ENCODE peak calls at places on chromosomes 16 and 17, in nine cellular contexts. Q is lung, B is psoas muscle, J is H1, X is tibial artery, K is left lung, H is mammary epithelial cell, A is IMR-90, S is body of pancreas. Y is an unnamed sample.

GRCh38 chr17:62101519-62101918 is 36.4 kb upstream of the MED13 start:
- DNase-seq in Q (no peak), B (no peak), J (no peak), X (no peak), K (no peak), H (no peak), A (no peak), S (no peak), Y (no peak)

GRCh38 chr17:17724307-17724921 is 43.2 kb downstream of the RAI1 start:
- DNase-seq in Q (no peak), B (peak; percentile 60), J (peak; percentile 81), X (no peak), K (no peak), H (no peak), A (peak; percentile 54), S (no peak), Y (no peak)

GRCh38 chr17:10119203-10120112 is 78.9 kb downstream of the GAS7 start:
- DNase-seq in Q (peak; percentile 79), B (no peak), J (no peak), X (peak; percentile 61), K (peak; percentile 77), H (peak; percentile 42), A (no peak), S (peak; percentile 70), Y (no peak)

GRCh38 chr17:20267459-20267842 is 199.9 kb downstream of the LGALS9B start:
- DNase-seq in Q (no peak), B (no peak), J (no peak), X (no peak), K (no peak), H (no peak), A (no peak), S (no peak), Y (no peak)

GRCh38 chr16:30145692-30146091 is 22.7 kb upstream of the MAPK3 start:
- DNase-seq in Q (no peak), B (no peak), J (no peak), X (no peak), K (no peak), H (no peak), A (no peak), S (no peak), Y (no peak)

GRCh38 chr17:15009087-15009486 is 256.0 kb downstream of the PMP22 start:
- DNase-seq in Q (no peak), B (no peak), J (no peak), X (no peak), K (no peak), H (no peak), A (no peak), S (no peak), Y (no peak)

GRCh38 chr16:30005341-30006094 is 5.3 kb downstream of the DOC2A start:
- DNase-seq in Q (no peak), B (peak; percentile 72), J (no peak), X (no peak), K (no peak), H (no peak), A (peak; percentile 31), S (peak; percentile 36), Y (no peak)

GRCh38 chr17:61583242-61583641 is 7.8 kb downstream of the NACA2 start:
- DNase-seq in Q (no peak), B (no peak), J (no peak), X (no peak), K (no peak), H (peak; percentile 55), A (peak; percentile 83), S (no peak), Y (no peak)

DNA sequence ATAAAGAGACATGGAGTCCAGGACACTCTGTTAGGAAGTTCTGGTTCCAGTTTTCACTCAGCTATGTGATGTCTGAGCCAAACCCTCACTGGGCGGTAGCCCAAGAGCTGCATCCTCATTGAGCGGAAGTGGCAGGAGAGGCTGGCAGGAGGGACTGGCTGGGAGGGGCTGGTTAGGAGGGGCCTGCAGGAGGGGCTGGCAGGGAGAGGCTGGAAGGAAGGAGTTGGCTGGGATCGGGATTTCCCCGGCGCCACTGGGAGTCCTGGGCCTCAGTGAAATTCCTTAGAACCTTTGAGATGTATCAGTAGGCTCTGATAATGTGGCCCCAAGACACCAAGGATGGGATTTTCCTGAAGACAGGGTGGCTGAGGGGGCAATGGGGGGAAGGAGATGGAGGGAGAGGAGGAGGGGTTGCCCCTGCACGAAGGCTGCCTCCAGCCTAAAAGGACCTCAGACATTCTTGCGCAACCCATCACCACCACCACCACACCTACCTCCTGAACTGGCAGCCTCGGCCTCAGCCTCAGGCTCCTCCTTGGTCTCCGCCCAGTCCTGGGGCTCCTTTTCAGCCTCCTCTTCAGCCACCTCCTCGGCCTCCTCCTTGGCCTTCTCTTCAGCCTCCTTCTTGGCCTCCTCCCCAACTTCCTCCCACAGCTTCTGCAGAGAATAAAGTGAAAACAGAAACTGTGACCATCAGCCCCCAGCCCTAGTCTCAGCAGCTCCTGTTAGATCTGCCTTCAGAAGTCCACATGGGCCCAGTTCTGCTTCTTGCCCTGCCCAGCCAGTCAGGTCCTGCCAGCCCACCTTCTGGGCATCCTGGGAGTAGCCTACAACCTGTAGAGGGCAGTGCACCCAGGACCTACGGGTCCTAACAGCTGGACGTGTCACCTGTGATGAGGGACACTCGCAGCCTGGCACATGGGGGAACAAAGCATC is 31.7 kb downstream of the CNGB1 start:
- DNase-seq in Q (peak; percentile 79), B (peak; percentile 67), J (no peak), X (peak; percentile 47), K (peak; percentile 84), H (peak; percentile 53), A (peak; percentile 20), S (peak; percentile 32), Y (no peak)
- TF ChIP-seq CTCF in Q (no peak), B (no peak), J (peak; percentile 54), X (no peak), K (no peak), H (peak; percentile 22), A (no peak), S (no peak), Y (no peak)

DNA sequence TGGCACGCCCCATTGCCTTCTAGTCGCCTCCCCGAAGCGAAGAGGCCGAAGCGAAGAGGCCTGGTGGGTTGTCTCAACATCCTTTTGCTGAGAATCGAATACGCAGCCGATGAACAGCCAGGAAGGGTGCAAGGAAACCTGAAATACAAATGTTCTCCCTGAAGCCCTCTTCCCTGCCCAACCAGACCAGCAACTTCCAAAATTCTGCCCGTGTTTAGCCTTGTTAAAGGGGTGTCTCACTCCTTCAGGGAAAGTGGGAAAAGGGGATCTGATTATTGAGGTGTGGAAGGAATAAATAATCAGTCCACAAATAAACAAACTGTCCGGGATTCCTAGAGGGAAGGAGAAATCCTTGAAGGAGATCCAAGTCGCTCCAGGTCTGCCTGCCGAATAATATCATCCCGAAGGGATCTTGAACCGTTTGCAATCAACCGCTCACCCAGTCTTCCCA is 1.4 kb upstream of the FOXC2 start:
- DNase-seq in Q (no peak), B (no peak), J (no peak), X (no peak), K (no peak), H (no peak), A (no peak), S (no peak), Y (no peak)
- H3K4me3 ChIP-seq in Q (no peak overlapping the region), B (no peak overlapping the region), J (peak overlapping the region; percentile 60), X (peak overlapping the region; percentile 86), K (no peak overlapping the region), H (no peak overlapping the region), A (no peak overlapping the region), S (no peak overlapping the region), Y (no peak overlapping the region)

GRCh38 chr17:66968916-66969315 is 4.4 kb downstream of the CACNG4 start:
- DNase-seq in Q (no peak), B (no peak), J (no peak), X (no peak), K (no peak), H (no peak), A (no peak), S (no peak), Y (no peak)

GRCh38 chr17:66970140-66970539 is 5.6 kb downstream of the CACNG4 start:
- DNase-seq in Q (no peak), B (no peak), J (no peak), X (no peak), K (no peak), H (no peak), A (no peak), S (no peak), Y (no peak)

GRCh38 chr17:66965801-66966528 is 1.5 kb downstream of the CACNG4 start:
- DNase-seq in Q (no peak), B (no peak), J (peak; percentile 60), X (no peak), K (no peak), H (no peak), A (no peak), S (peak; percentile 20), Y (no peak)

GRCh38 chr17:66966529-66967418 is 2.3 kb downstream of the CACNG4 start:
- DNase-seq in Q (no peak), B (no peak), J (no peak), X (no peak), K (no peak), H (no peak), A (no peak), S (no peak), Y (no peak)

GRCh38 chr17:66967867-66968543 is 3.5 kb downstream of the CACNG4 start:
- DNase-seq in Q (no peak), B (no peak), J (no peak), X (no peak), K (no peak), H (no peak), A (no peak), S (no peak), Y (no peak)
- TF ChIP-seq CTCF in Q (no peak), B (no peak), J (no peak), X (no peak), K (no peak), H (no peak), A (no peak), S (no peak), Y (no peak)

GRCh38 chr16:69925311-69925710 is 25.8 kb upstream of the CLEC18A start:
- DNase-seq in Q (no peak), B (no peak), J (no peak), X (no peak), K (no peak), H (no peak), A (no peak), S (no peak), Y (no peak)

GRCh38 chr16:69924777-69925191 is 26.4 kb upstream of the CLEC18A start:
- DNase-seq in Q (no peak), B (peak; percentile 79), J (no peak), X (peak; percentile 77), K (peak; percentile 41), H (peak; percentile 74), A (peak; percentile 81), S (peak; percentile 57), Y (no peak)

GRCh38 chr16:69927056-69927757 is 23.9 kb upstream of the CLEC18A start:
- DNase-seq in Q (no peak), B (peak; percentile 89), J (no peak), X (peak; percentile 86), K (peak; percentile 54), H (no peak), A (peak; percentile 60), S (peak; percentile 59), Y (no peak)

GRCh38 chr16:69924041-69924775 is 26.9 kb upstream of the CLEC18A start:
- DNase-seq in Q (no peak), B (no peak), J (no peak), X (no peak), K (no peak), H (no peak), A (no peak), S (no peak), Y (no peak)

DNA sequence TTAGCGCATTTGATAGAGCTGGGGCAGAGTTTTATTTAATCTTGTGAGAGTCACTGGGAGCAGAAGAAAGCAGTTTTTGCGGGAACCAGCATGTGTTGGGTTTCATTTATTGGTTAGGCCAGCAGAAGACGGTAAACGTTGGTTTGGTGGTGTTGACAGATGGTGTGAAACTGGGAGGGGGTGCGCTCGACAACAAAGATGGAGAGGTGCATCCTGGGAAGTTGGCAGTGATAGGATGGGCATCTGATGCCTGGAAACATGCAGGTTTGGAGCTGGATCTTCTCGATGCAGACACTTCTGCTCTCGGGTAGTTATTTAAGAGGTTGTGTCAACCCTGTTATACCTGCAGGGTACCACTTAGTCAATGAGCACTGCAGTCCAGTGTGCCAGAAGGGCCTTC is 24.9 kb upstream of the CLEC18A start:
- DNase-seq in Q (no peak), B (no peak), J (no peak), X (no peak), K (no peak), H (no peak), A (no peak), S (no peak), Y (no peak)
- H3K4me3 ChIP-seq in Q (no peak overlapping the region), B (peak overlapping the region; percentile 47), J (no peak overlapping the region), X (peak overlapping the region; percentile 56), K (no peak overlapping the region), H (no peak overlapping the region), A (no peak overlapping the region), S (no peak overlapping the region), Y (no peak overlapping the region)

Y was measured in GM12864.